ENCODE peak calls at places on chromosomes 16 and 17, in six cellular contexts. G is CD8-positive, alpha-beta memory T cell; O is mammary epithelial cell; C is pancreas; K is neural progenitor cell; P is breast epithelium. I is an unnamed sample.

GRCh38 chr17:63926164-63926563 is 6.0 kb downstream of the CD79B start:
- DNase-seq in G (no peak), O (no peak), C (no peak), K (no peak), P (no peak), I (no peak)

GRCh38 chr17:36183001-36183810 is 6.8 kb upstream of the TBC1D3B start:
- DNase-seq in G (no peak), O (peak; percentile 66), C (peak; percentile 95), K (peak; percentile 94), P (peak; percentile 75), I (peak; percentile 97)

GRCh38 chr16:74896389-74897370 is 88.2 kb downstream of the WDR59 start:
- DNase-seq in G (no peak), O (peak; percentile 62), C (no peak), K (no peak), P (no peak), I (peak; percentile 89)

GRCh38 chr17:74853669-74854068 is 6.0 kb downstream of the GRIN2C start:
- DNase-seq in G (no peak), O (no peak), C (no peak), K (no peak), P (no peak), I (no peak)

GRCh38 chr17:17035920-17036319 is 6.3 kb upstream of the MPRIP start:
- DNase-seq in G (no peak), O (no peak), C (no peak), K (no peak), P (no peak), I (no peak)

GRCh38 chr16:54927125-54928015 is 3.3 kb upstream of the IRX5 start:
- DNase-seq in G (no peak), O (peak; percentile 25), C (no peak), K (no peak), P (no peak), I (no peak)

GRCh38 chr17:1273492-1274242 is 3.4 kb downstream of the BHLHA9 start:
- DNase-seq in G (no peak), O (no peak), C (no peak), K (no peak), P (no peak), I (no peak)

GRCh38 chr17:4607773-4608187 is 23.5 kb downstream of the SMTNL2 start:
- DNase-seq in G (no peak), O (no peak), C (no peak), K (no peak), P (no peak), I (peak; percentile 60)

GRCh38 chr16:55662641-55663040 is 6.9 kb downstream of the SLC6A2 start:
- DNase-seq in G (no peak), O (no peak), C (no peak), K (no peak), P (no peak), I (no peak)

GRCh38 chr17:42832934-42833770 is at the start of gene PSME3:
- DNase-seq in G (peak; percentile 82), O (peak; percentile 90), C (peak; percentile 96), K (peak; percentile 93), P (peak; percentile 85), I (peak; percentile 97)

GRCh38 chr17:49942918-49943317 is 26.1 kb upstream of the DLX4 start:
- DNase-seq in G (no peak), O (no peak), C (no peak), K (no peak), P (no peak), I (no peak)
- H3K27me3 ChIP-seq in G (no peaks in the 10 kb centered on the region), O (peaks cover 8% of the 10 kb centered on the region), C (no peaks in the 10 kb centered on the region), K (peaks cover 30% of the 10 kb centered on the region), P (no peaks in the 10 kb centered on the region), I (peaks cover 12% of the 10 kb centered on the region)

GRCh38 chr16:87033541-87034300 is 283.5 kb downstream of the C16orf95 start:
- DNase-seq in G (no peak), O (no peak), C (no peak), K (no peak), P (no peak), I (no peak)
- H3K27me3 ChIP-seq in G (no peaks in the 10 kb centered on the region), O (peaks cover 3% of the 10 kb centered on the region), C (no peaks in the 10 kb centered on the region), K (no peaks in the 10 kb centered on the region), P (no peaks in the 10 kb centered on the region), I (peaks cover 66% of the 10 kb centered on the region)

DNA sequence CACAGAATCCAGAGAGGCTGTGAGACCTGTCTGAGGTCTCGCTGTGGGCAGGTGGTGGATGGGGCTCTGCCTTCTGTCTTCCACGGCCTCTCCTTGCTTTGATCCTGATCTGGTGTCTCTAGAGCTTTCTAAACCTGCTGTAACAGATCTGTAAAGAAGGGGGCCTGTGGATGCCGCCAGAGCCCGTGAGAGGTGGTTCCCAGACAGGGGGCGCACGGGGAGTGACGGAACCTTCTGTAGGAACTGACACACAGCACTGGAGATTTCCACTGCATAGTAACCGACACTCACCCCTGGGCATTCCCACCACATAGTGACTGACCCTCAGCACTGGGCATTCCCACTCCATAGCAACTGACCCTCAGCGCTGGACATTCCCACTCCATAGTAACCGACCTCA is 16.0 kb downstream of the CBFA2T3 start:
- DNase-seq in G (no peak), O (no peak), C (no peak), K (no peak), P (no peak), I (no peak)
- H3K27me3 ChIP-seq in G (no peaks in the 10 kb centered on the region), O (peaks cover 5% of the 10 kb centered on the region), C (no peaks in the 10 kb centered on the region), K (no peaks in the 10 kb centered on the region), P (no peaks in the 10 kb centered on the region), I (peaks cover 24% of the 10 kb centered on the region)

DNA sequence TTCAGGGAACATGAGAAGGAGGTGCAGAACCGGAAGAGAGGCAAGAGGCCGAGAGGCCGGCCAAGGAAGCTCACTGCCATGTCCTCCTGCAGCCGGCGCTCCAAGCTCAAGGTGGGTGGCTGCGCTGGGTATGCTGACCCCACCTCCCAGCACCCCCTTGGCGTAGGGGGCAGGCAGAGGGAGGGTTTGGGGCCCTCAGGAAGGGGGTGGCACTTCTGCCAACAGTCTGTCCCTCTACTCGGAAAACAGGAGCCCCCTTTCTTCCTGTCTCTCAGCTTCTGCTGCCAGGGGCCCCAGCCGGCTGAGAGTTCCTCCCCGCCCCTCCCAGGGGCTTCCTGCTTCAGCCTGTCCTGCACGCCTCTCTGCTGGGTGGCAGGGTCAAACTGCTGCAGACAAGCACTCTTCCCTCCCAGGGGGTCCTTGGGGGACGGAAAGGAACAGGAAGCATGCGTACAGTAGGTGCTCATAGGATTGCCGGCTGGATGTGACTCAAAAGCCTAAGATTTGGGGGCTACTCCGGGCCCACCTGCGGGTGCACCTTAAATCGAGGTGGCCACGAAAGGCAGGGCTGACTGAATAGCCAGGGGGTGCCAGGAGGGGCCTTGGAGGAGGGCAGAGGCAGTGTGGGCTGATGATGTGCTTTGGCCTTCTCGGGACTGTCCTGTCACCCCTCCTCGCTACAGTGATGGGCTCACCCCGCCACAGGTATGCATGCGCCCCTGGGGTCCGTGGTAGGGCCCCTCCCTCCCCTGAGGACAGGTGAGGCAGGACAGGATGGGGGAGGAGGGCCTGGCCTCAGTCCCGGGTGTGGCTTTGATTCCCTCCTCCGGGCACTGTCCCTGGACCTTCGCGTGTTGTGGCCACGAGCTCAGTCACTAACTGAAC is 4.0 kb downstream of the CBX2 start:
- DNase-seq in G (no peak), O (no peak), C (peak; percentile 46), K (no peak), P (no peak), I (no peak)
- H3K27me3 ChIP-seq in G (peaks cover 11% of the 10 kb centered on the region), O (no peaks in the 10 kb centered on the region), C (no peaks in the 10 kb centered on the region), K (peaks cover under 1% of the 10 kb centered on the region), P (peaks cover 4% of the 10 kb centered on the region), I (peaks cover 19% of the 10 kb centered on the region)

GRCh38 chr17:73166731-73167581 is 2.1 kb downstream of the SSTR2 start:
- DNase-seq in G (no peak), O (no peak), C (no peak), K (no peak), P (no peak), I (peak; percentile 23)
- H3K27me3 ChIP-seq in G (peaks cover 23% of the 10 kb centered on the region), O (peaks cover 45% of the 10 kb centered on the region), C (peaks cover 13% of the 10 kb centered on the region), K (peaks cover 63% of the 10 kb centered on the region), P (no peaks in the 10 kb centered on the region), I (peaks cover 61% of the 10 kb centered on the region)

I was measured in GM23248.